ENCODE peak calls at places on chromosomes 2 and 18, in seven cellular contexts. One of them, this sample, is unnamed.
A peak's percentile ranks its signal among the peaks of the same experiment; 100 is the strongest.

GRCh38 chr2:114118088-114118487 is 228.2 kb downstream of the ACTR3 start:
- DNase-seq in lower lobe of right lung: no peak
- DNase-seq in left colon: no peak
- DNase-seq in cerebellum: no peak
- DNase-seq in mesenteric fat pad: no peak
- DNase-seq in endothelial cell of umbilical vein: no peak
- DNase-seq in GM10248: no peak
- DNase-seq in this sample: no peak

GRCh38 chr2:157788201-157788600 is 87.9 kb downstream of the ACVR1 start:
- DNase-seq in mesenteric fat pad: no peak
- DNase-seq in lower lobe of right lung: no peak
- DNase-seq in endothelial cell of umbilical vein: peak; percentile 24
- DNase-seq in GM10248: no peak
- DNase-seq in cerebellum: no peak
- DNase-seq in left colon: no peak
- DNase-seq in this sample: no peak

GRCh38 chr2:168622559-168622958 is 166.5 kb downstream of the CERS6 start:
- DNase-seq in endothelial cell of umbilical vein: no peak
- DNase-seq in cerebellum: no peak
- DNase-seq in mesenteric fat pad: no peak
- DNase-seq in left colon: no peak
- DNase-seq in lower lobe of right lung: no peak
- DNase-seq in GM10248: no peak
- DNase-seq in this sample: no peak

GRCh38 chr2:241636983-241637232 is at the start of gene THAP4:
- DNase-seq in mesenteric fat pad: no peak
- DNase-seq in cerebellum: peak; percentile 86
- DNase-seq in left colon: peak; percentile 48
- DNase-seq in endothelial cell of umbilical vein: no peak
- DNase-seq in lower lobe of right lung: peak; percentile 82
- DNase-seq in GM10248: peak; percentile 91
- DNase-seq in this sample: peak; percentile 78

GRCh38 chr2:177241771-177242135 is 22.8 kb downstream of the NFE2L2 start:
- DNase-seq in GM10248: no peak
- DNase-seq in mesenteric fat pad: no peak
- DNase-seq in lower lobe of right lung: no peak
- DNase-seq in left colon: no peak
- DNase-seq in endothelial cell of umbilical vein: no peak
- DNase-seq in cerebellum: no peak
- DNase-seq in this sample: peak; percentile 72

GRCh38 chr2:40716879-40717278 is 265.0 kb upstream of the SLC8A1 start:
- DNase-seq in cerebellum: no peak
- DNase-seq in lower lobe of right lung: no peak
- DNase-seq in left colon: no peak
- DNase-seq in mesenteric fat pad: no peak
- DNase-seq in GM10248: no peak
- DNase-seq in endothelial cell of umbilical vein: no peak
- DNase-seq in this sample: peak; percentile 86

GRCh38 chr2:96768083-96768561 is 7.4 kb downstream of the CNNM4 start:
- DNase-seq in GM10248: peak; percentile 62
- DNase-seq in lower lobe of right lung: no peak
- DNase-seq in cerebellum: no peak
- DNase-seq in endothelial cell of umbilical vein: no peak
- DNase-seq in left colon: peak; percentile 75
- DNase-seq in mesenteric fat pad: no peak
- DNase-seq in this sample: no peak

GRCh38 chr2:8058652-8059051 is 623.2 kb upstream of the ID2 start:
- DNase-seq in mesenteric fat pad: no peak
- DNase-seq in cerebellum: no peak
- DNase-seq in lower lobe of right lung: no peak
- DNase-seq in GM10248: no peak
- DNase-seq in endothelial cell of umbilical vein: no peak
- DNase-seq in left colon: no peak
- DNase-seq in this sample: no peak

GRCh38 chr2:98806266-98806697 is 75.3 kb upstream of the MGAT4A start:
- DNase-seq in cerebellum: peak; percentile 47
- DNase-seq in left colon: peak; percentile 43
- DNase-seq in GM10248: no peak
- DNase-seq in mesenteric fat pad: no peak
- DNase-seq in lower lobe of right lung: peak; percentile 83
- DNase-seq in endothelial cell of umbilical vein: peak; percentile 69
- DNase-seq in this sample: no peak

GRCh38 chr18:22034276-22034675 is 135.1 kb upstream of the GATA6 start:
- DNase-seq in mesenteric fat pad: peak; percentile 18
- DNase-seq in GM10248: no peak
- DNase-seq in lower lobe of right lung: no peak
- DNase-seq in endothelial cell of umbilical vein: no peak
- DNase-seq in left colon: no peak
- DNase-seq in cerebellum: no peak
- DNase-seq in this sample: no peak

GRCh38 chr2:177830881-177831386 is 241.6 kb downstream of the PDE11A start:
- DNase-seq in endothelial cell of umbilical vein: no peak
- DNase-seq in lower lobe of right lung: no peak
- DNase-seq in left colon: no peak
- DNase-seq in cerebellum: no peak
- DNase-seq in mesenteric fat pad: no peak
- DNase-seq in GM10248: no peak
- DNase-seq in this sample: no peak

GRCh38 chr2:105697781-105698449 is 46.8 kb upstream of the NCK2 start:
- DNase-seq in mesenteric fat pad: no peak
- DNase-seq in GM10248: no peak
- DNase-seq in lower lobe of right lung: no peak
- DNase-seq in left colon: no peak
- DNase-seq in cerebellum: peak; percentile 19
- DNase-seq in endothelial cell of umbilical vein: no peak
- DNase-seq in this sample: no peak

GRCh38 chr2:82526267-82526666 is 1932.8 kb downstream of the SUCLG1 start:
- DNase-seq in GM10248: no peak
- DNase-seq in left colon: no peak
- DNase-seq in endothelial cell of umbilical vein: no peak
- DNase-seq in mesenteric fat pad: no peak
- DNase-seq in cerebellum: no peak
- DNase-seq in lower lobe of right lung: no peak
- DNase-seq in this sample: no peak

GRCh38 chr2:74902281-74902860 is 56.1 kb upstream of the POLE4 start:
- DNase-seq in GM10248: no peak
- DNase-seq in lower lobe of right lung: no peak
- DNase-seq in left colon: no peak
- DNase-seq in mesenteric fat pad: no peak
- DNase-seq in endothelial cell of umbilical vein: no peak
- DNase-seq in cerebellum: no peak
- DNase-seq in this sample: no peak

GRCh38 chr18:79530821-79531220 is 135.1 kb downstream of the NFATC1 start:
- DNase-seq in GM10248: no peak
- DNase-seq in left colon: peak; percentile 13
- DNase-seq in endothelial cell of umbilical vein: no peak
- DNase-seq in mesenteric fat pad: peak; percentile 47
- DNase-seq in cerebellum: no peak
- DNase-seq in lower lobe of right lung: peak; percentile 23
- DNase-seq in this sample: no peak

GRCh38 chr2:27307545-27308358 is 493 bp downstream of the UCN start:
- DNase-seq in GM10248: no peak
- DNase-seq in mesenteric fat pad: no peak
- DNase-seq in lower lobe of right lung: no peak
- DNase-seq in endothelial cell of umbilical vein: no peak
- DNase-seq in left colon: no peak
- DNase-seq in cerebellum: peak; percentile 20
- DNase-seq in this sample: no peak

GRCh38 chr2:134431837-134432437 is 178.1 kb downstream of the MGAT5 start:
- DNase-seq in endothelial cell of umbilical vein: peak; percentile 55
- DNase-seq in cerebellum: no peak
- DNase-seq in GM10248: no peak
- DNase-seq in lower lobe of right lung: no peak
- DNase-seq in left colon: no peak
- DNase-seq in mesenteric fat pad: no peak
- DNase-seq in this sample: peak; percentile 43

This sample was measured in HCEC 1CT.